ENCODE peak calls at places on chromosomes 5 and 9, in seven cellular contexts. R is fibroblast of lung; D is non-pigmented ciliary epithelial cell; Q is stimulated activated CD4-positive, alpha-beta T cell treated with anti-CD3 and anti-CD28 coated beads, Interleukin-1b, Interleukin-23, amount 100 ng/mL, for 24 hours; U is neuronal stem cell; C is aorta; J is HFF-Myc. Y is an unnamed sample.

GRCh38 chr9:3299872-3300271 is 225.9 kb downstream of the RFX3 start:
- DNase-seq in R (no peak), D (no peak), J (no peak), C (no peak), U (no peak), Q (no peak), Y (no peak)

GRCh38 chr9:34991833-34992375 is 2.4 kb downstream of the DNAJB5 start:
- DNase-seq in R (no peak), Q (no peak), C (no peak), U (no peak), D (no peak), J (no peak), Y (no peak)

GRCh38 chr5:141412853-141413539 is at the start of gene PCDHGA10:
- DNase-seq in D (no peak), U (peak), J (no peak), Q (no peak), C (no peak), R (peak), Y (peak)

GRCh38 chr9:122213589-122214413 is 15.0 kb downstream of the LHX6 start:
- DNase-seq in D (no peak), Q (peak), R (no peak), U (peak), C (no peak), J (no peak), Y (no peak)

GRCh38 chr9:111360881-111361280 is 30.9 kb upstream of the OR2K2 start:
- DNase-seq in C (no peak), Q (no peak), J (no peak), R (no peak), D (no peak), U (no peak), Y (no peak)

GRCh38 chr5:73126381-73126780 is 6.0 kb downstream of the TMEM171 start:
- DNase-seq in D (no peak), Q (no peak), J (no peak), R (no peak), C (no peak), U (no peak), Y (peak)

GRCh38 chr5:125152036-125152435 is 405.6 kb upstream of the ZNF608 start:
- DNase-seq in J (no peak), U (no peak), D (no peak), Q (no peak), C (no peak), R (no peak), Y (no peak)

GRCh38 chr5:74028406-74028805 is 402.4 kb downstream of the ARHGEF28 start:
- DNase-seq in C (no peak), U (no peak), D (no peak), R (no peak), J (no peak), Q (no peak), Y (no peak)

GRCh38 chr9:75715360-75715759 is 175.1 kb upstream of the PCSK5 start:
- DNase-seq in D (no peak), R (no peak), Q (no peak), U (no peak), C (no peak), J (no peak), Y (no peak)

GRCh38 chr5:123223906-123224305 is 134.9 kb downstream of the PRDM6 start:
- DNase-seq in Q (no peak), U (no peak), R (peak), D (no peak), C (no peak), J (no peak), Y (no peak)

GRCh38 chr5:120073722-120074121 is 390.4 kb upstream of the PRR16 start:
- DNase-seq in R (no peak), U (no peak), Q (no peak), J (no peak), D (no peak), C (no peak), Y (no peak)

GRCh38 chr5:103271570-103272289 is 13.2 kb downstream of the MACIR start:
- DNase-seq in R (peak), J (no peak), Q (no peak), C (no peak), D (no peak), U (no peak), Y (no peak)

GRCh38 chr5:81428446-81428845 is 34.5 kb upstream of the ACOT12 start:
- DNase-seq in R (peak), C (no peak), D (no peak), J (no peak), Q (no peak), U (no peak), Y (no peak)

GRCh38 chr5:177982956-177983355 is 13.1 kb downstream of the PROP1 start:
- DNase-seq in Q (no peak), U (no peak), D (no peak), R (no peak), C (no peak), J (no peak), Y (no peak)

GRCh38 chr9:16985559-16986348 is 115.3 kb upstream of the BNC2 start:
- DNase-seq in C (peak), U (no peak), R (peak), J (peak), D (no peak), Q (no peak), Y (no peak)

GRCh38 chr9:130962418-130963316 is 23.6 kb upstream of the FIBCD1 start:
- DNase-seq in D (peak), J (peak), C (peak), Q (no peak), R (peak), U (no peak), Y (no peak)

GRCh38 chr9:120916573-120916972 is 10.0 kb downstream of the TRAF1 start:
- DNase-seq in C (peak), J (no peak), U (no peak), D (no peak), Q (no peak), R (peak), Y (peak)

GRCh38 chr9:127450170-127450830 is 906 bp downstream of the RPL12 start:
- DNase-seq in Q (no peak), J (no peak), U (no peak), D (no peak), R (peak), C (no peak), Y (no peak)

GRCh38 chr5:143431789-143432188 is 28.3 kb upstream of the NR3C1 start:
- DNase-seq in J (no peak), U (no peak), R (no peak), Q (peak), C (no peak), D (no peak), Y (no peak)

GRCh38 chr5:157108961-157109360 is at the start of gene HAVCR2:
- DNase-seq in Q (no peak), J (no peak), U (no peak), C (peak), D (no peak), R (no peak), Y (peak)

Y was measured in globus pallidus.